ENCODE peak calls at places on chromosomes 1 and 21, in six cellular contexts. One of them, this sample, is unnamed.
A peak's percentile ranks its signal among the peaks of the same experiment; 100 is the strongest.

GRCh38 chr1:51309291-51309690 is 21.1 kb downstream of the TTC39A start:
- DNase-seq in BE2C: no peak
- DNase-seq in A549: no peak
- DNase-seq in CD8-positive, alpha-beta T cell: no peak
- DNase-seq in tibial nerve: no peak
- DNase-seq in tibial artery: no peak
- DNase-seq in this sample: no peak

GRCh38 chr1:199742547-199742946 is 285.0 kb upstream of the NR5A2 start:
- DNase-seq in CD8-positive, alpha-beta T cell: no peak
- DNase-seq in BE2C: no peak
- DNase-seq in tibial nerve: no peak
- DNase-seq in tibial artery: no peak
- DNase-seq in A549: peak; percentile 76
- DNase-seq in this sample: no peak

GRCh38 chr1:244049142-244049968 is 1.7 kb upstream of the ZBTB18 start:
- DNase-seq in tibial artery: no peak
- DNase-seq in tibial nerve: no peak
- DNase-seq in BE2C: peak; percentile 75
- DNase-seq in A549: no peak
- DNase-seq in CD8-positive, alpha-beta T cell: peak; percentile 43
- DNase-seq in this sample: peak; percentile 48

GRCh38 chr21:45299026-45299863 is 11.6 kb upstream of the POFUT2 start:
- DNase-seq in CD8-positive, alpha-beta T cell: no peak
- DNase-seq in tibial artery: peak; percentile 91
- DNase-seq in tibial nerve: peak; percentile 9
- DNase-seq in A549: no peak
- DNase-seq in BE2C: peak; percentile 59
- DNase-seq in this sample: no peak

GRCh38 chr1:66084442-66084841 is 291.7 kb downstream of the PDE4B start:
- DNase-seq in BE2C: no peak
- DNase-seq in tibial artery: no peak
- DNase-seq in A549: no peak
- DNase-seq in tibial nerve: no peak
- DNase-seq in CD8-positive, alpha-beta T cell: no peak
- DNase-seq in this sample: no peak

GRCh38 chr1:222794656-222795474 is 20.0 kb upstream of the DISP1 start:
- DNase-seq in tibial artery: no peak
- DNase-seq in tibial nerve: no peak
- DNase-seq in A549: peak; percentile 49
- DNase-seq in CD8-positive, alpha-beta T cell: no peak
- DNase-seq in BE2C: no peak
- DNase-seq in this sample: no peak

GRCh38 chr1:111852216-111852615 is 96.5 kb downstream of the DDX20 start:
- DNase-seq in CD8-positive, alpha-beta T cell: no peak
- DNase-seq in tibial artery: no peak
- DNase-seq in tibial nerve: no peak
- DNase-seq in A549: no peak
- DNase-seq in BE2C: no peak
- DNase-seq in this sample: no peak

GRCh38 chr1:111334169-111334568 is 43.5 kb downstream of the CHIA start:
- DNase-seq in tibial nerve: no peak
- DNase-seq in tibial artery: no peak
- DNase-seq in A549: peak; percentile 20
- DNase-seq in BE2C: peak; percentile 15
- DNase-seq in CD8-positive, alpha-beta T cell: peak; percentile 25
- DNase-seq in this sample: peak; percentile 34

GRCh38 chr1:230986976-230987375 is 8.1 kb downstream of the ARV1 start:
- DNase-seq in A549: peak; percentile 38
- DNase-seq in CD8-positive, alpha-beta T cell: no peak
- DNase-seq in tibial artery: no peak
- DNase-seq in tibial nerve: no peak
- DNase-seq in BE2C: no peak
- DNase-seq in this sample: no peak

GRCh38 chr21:45386728-45387371 is 18.1 kb upstream of the COL18A1 start:
- DNase-seq in tibial nerve: no peak
- DNase-seq in A549: peak; percentile 45
- DNase-seq in BE2C: peak; percentile 34
- DNase-seq in CD8-positive, alpha-beta T cell: no peak
- DNase-seq in tibial artery: peak; percentile 82
- DNase-seq in this sample: no peak

GRCh38 chr1:932776-933602 is 9.3 kb downstream of the SAMD11 start:
- DNase-seq in CD8-positive, alpha-beta T cell: no peak
- DNase-seq in tibial nerve: no peak
- DNase-seq in A549: no peak
- DNase-seq in tibial artery: no peak
- DNase-seq in BE2C: no peak
- DNase-seq in this sample: no peak

GRCh38 chr21:29078884-29079765 is 5.7 kb upstream of the CCT8 start:
- DNase-seq in BE2C: no peak
- DNase-seq in A549: no peak
- DNase-seq in tibial artery: no peak
- DNase-seq in tibial nerve: no peak
- DNase-seq in CD8-positive, alpha-beta T cell: no peak
- DNase-seq in this sample: no peak

GRCh38 chr1:69221492-69221990 is 346.2 kb upstream of the LRRC7 start:
- DNase-seq in tibial nerve: no peak
- DNase-seq in A549: no peak
- DNase-seq in BE2C: no peak
- DNase-seq in CD8-positive, alpha-beta T cell: no peak
- DNase-seq in tibial artery: no peak
- DNase-seq in this sample: no peak

GRCh38 chr1:4263699-4264098 is 363.6 kb upstream of the C1orf174 start:
- DNase-seq in tibial artery: no peak
- DNase-seq in tibial nerve: no peak
- DNase-seq in A549: no peak
- DNase-seq in BE2C: no peak
- DNase-seq in CD8-positive, alpha-beta T cell: no peak
- DNase-seq in this sample: no peak
- H3K9me3 ChIP-seq in tibial artery: no peaks in the 10 kb centered on the region
- H3K9me3 ChIP-seq in tibial nerve: no peaks in the 10 kb centered on the region
- H3K9me3 ChIP-seq in A549: no peaks in the 10 kb centered on the region
- H3K9me3 ChIP-seq in BE2C: no peaks in the 10 kb centered on the region
- H3K9me3 ChIP-seq in CD8-positive, alpha-beta T cell: no peaks in the 10 kb centered on the region
- H3K9me3 ChIP-seq in this sample: peaks cover 1% of the 10 kb centered on the region

GRCh38 chr1:227632325-227632724 is 69.0 kb downstream of the ZNF678 start:
- DNase-seq in A549: no peak
- DNase-seq in BE2C: no peak
- DNase-seq in tibial artery: no peak
- DNase-seq in CD8-positive, alpha-beta T cell: no peak
- DNase-seq in tibial nerve: no peak
- DNase-seq in this sample: no peak
- H3K9me3 ChIP-seq in A549: peaks cover 44% of the 10 kb centered on the region
- H3K9me3 ChIP-seq in BE2C: no peaks in the 10 kb centered on the region
- H3K9me3 ChIP-seq in tibial artery: peaks cover 78% of the 10 kb centered on the region
- H3K9me3 ChIP-seq in CD8-positive, alpha-beta T cell: peaks cover 28% of the 10 kb centered on the region
- H3K9me3 ChIP-seq in tibial nerve: no peaks in the 10 kb centered on the region
- H3K9me3 ChIP-seq in this sample: peaks cover 12% of the 10 kb centered on the region

GRCh38 chr1:214761030-214761429 is 158.0 kb downstream of the CENPF start:
- DNase-seq in CD8-positive, alpha-beta T cell: no peak
- DNase-seq in tibial artery: no peak
- DNase-seq in tibial nerve: no peak
- DNase-seq in A549: no peak
- DNase-seq in BE2C: no peak
- DNase-seq in this sample: no peak
- H3K9me3 ChIP-seq in CD8-positive, alpha-beta T cell: no peaks in the 10 kb centered on the region
- H3K9me3 ChIP-seq in tibial artery: peaks cover 22% of the 10 kb centered on the region
- H3K9me3 ChIP-seq in tibial nerve: no peaks in the 10 kb centered on the region
- H3K9me3 ChIP-seq in A549: peaks cover 21% of the 10 kb centered on the region
- H3K9me3 ChIP-seq in BE2C: peaks cover 4% of the 10 kb centered on the region
- H3K9me3 ChIP-seq in this sample: no peaks in the 10 kb centered on the region

GRCh38 chr1:38261574-38261973 is 215.0 kb upstream of the POU3F1 start:
- DNase-seq in tibial nerve: no peak
- DNase-seq in CD8-positive, alpha-beta T cell: no peak
- DNase-seq in BE2C: no peak
- DNase-seq in A549: no peak
- DNase-seq in tibial artery: no peak
- DNase-seq in this sample: no peak
- H3K9me3 ChIP-seq in tibial nerve: no peaks in the 10 kb centered on the region
- H3K9me3 ChIP-seq in CD8-positive, alpha-beta T cell: no peaks in the 10 kb centered on the region
- H3K9me3 ChIP-seq in BE2C: no peaks in the 10 kb centered on the region
- H3K9me3 ChIP-seq in A549: no peaks in the 10 kb centered on the region
- H3K9me3 ChIP-seq in tibial artery: peaks cover 8% of the 10 kb centered on the region
- H3K9me3 ChIP-seq in this sample: no peaks in the 10 kb centered on the region

GRCh38 chr21:10463156-10463555 is 58.2 kb upstream of the TPTE start:
- DNase-seq in A549: no peak
- DNase-seq in tibial artery: no peak
- DNase-seq in CD8-positive, alpha-beta T cell: no peak
- DNase-seq in tibial nerve: no peak
- DNase-seq in BE2C: no peak
- DNase-seq in this sample: no peak

GRCh38 chr21:10466200-10466599 is 55.2 kb upstream of the TPTE start:
- DNase-seq in tibial artery: no peak
- DNase-seq in A549: no peak
- DNase-seq in tibial nerve: no peak
- DNase-seq in BE2C: no peak
- DNase-seq in CD8-positive, alpha-beta T cell: no peak
- DNase-seq in this sample: no peak

DNA sequence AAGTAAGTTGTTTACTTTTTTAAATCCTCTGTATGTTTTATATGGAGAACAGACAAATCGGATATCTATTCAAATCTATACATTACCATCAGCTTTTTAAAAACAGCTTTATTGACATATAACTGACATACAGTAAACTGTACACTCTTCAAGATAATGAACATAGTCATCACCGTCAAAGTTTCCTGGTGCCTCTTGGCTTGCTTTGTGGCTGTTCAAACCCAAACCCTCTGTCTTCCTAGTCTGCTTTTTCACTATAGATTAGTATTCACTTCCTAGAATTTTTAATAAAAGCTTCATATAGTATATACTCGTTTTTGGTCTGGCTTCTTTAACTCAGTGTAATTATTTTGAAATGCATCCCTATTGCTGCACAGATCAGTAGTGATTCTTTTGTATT is 56.4 kb upstream of the TPTE start:
- DNase-seq in A549: no peak
- DNase-seq in tibial nerve: no peak
- DNase-seq in CD8-positive, alpha-beta T cell: no peak
- DNase-seq in tibial artery: no peak
- DNase-seq in BE2C: no peak
- DNase-seq in this sample: no peak
- H3K9me3 ChIP-seq in A549: peaks cover 2% of the 10 kb centered on the region
- H3K9me3 ChIP-seq in tibial nerve: peaks cover 4% of the 10 kb centered on the region
- H3K9me3 ChIP-seq in CD8-positive, alpha-beta T cell: no peaks in the 10 kb centered on the region
- H3K9me3 ChIP-seq in tibial artery: no peaks in the 10 kb centered on the region
- H3K9me3 ChIP-seq in BE2C: peaks cover 2% of the 10 kb centered on the region
- H3K9me3 ChIP-seq in this sample: no peaks in the 10 kb centered on the region

GRCh38 chr1:212769372-212770167 is 22.0 kb downstream of the NSL1 start:
- DNase-seq in A549: peak; percentile 8
- DNase-seq in tibial artery: no peak
- DNase-seq in CD8-positive, alpha-beta T cell: no peak
- DNase-seq in tibial nerve: no peak
- DNase-seq in BE2C: no peak
- DNase-seq in this sample: no peak
- H3K9me3 ChIP-seq in A549: peaks cover 19% of the 10 kb centered on the region
- H3K9me3 ChIP-seq in tibial artery: peaks cover 17% of the 10 kb centered on the region
- H3K9me3 ChIP-seq in CD8-positive, alpha-beta T cell: peaks cover 9% of the 10 kb centered on the region
- H3K9me3 ChIP-seq in tibial nerve: no peaks in the 10 kb centered on the region
- H3K9me3 ChIP-seq in BE2C: no peaks in the 10 kb centered on the region
- H3K9me3 ChIP-seq in this sample: no peaks in the 10 kb centered on the region

GRCh38 chr21:25097648-25098047 is 509.6 kb downstream of the MRPL39 start:
- DNase-seq in CD8-positive, alpha-beta T cell: no peak
- DNase-seq in A549: no peak
- DNase-seq in tibial artery: no peak
- DNase-seq in BE2C: no peak
- DNase-seq in tibial nerve: no peak
- DNase-seq in this sample: no peak

GRCh38 chr21:25094695-25095094 is 512.6 kb downstream of the MRPL39 start:
- DNase-seq in CD8-positive, alpha-beta T cell: no peak
- DNase-seq in tibial artery: no peak
- DNase-seq in BE2C: no peak
- DNase-seq in tibial nerve: no peak
- DNase-seq in A549: no peak
- DNase-seq in this sample: no peak

GRCh38 chr21:25092441-25093011 is 514.8 kb downstream of the MRPL39 start:
- DNase-seq in A549: no peak
- DNase-seq in tibial artery: no peak
- DNase-seq in BE2C: no peak
- DNase-seq in tibial nerve: no peak
- DNase-seq in CD8-positive, alpha-beta T cell: no peak
- DNase-seq in this sample: no peak
- H3K9me3 ChIP-seq in A549: no peaks in the 10 kb centered on the region
- H3K9me3 ChIP-seq in tibial artery: no peaks in the 10 kb centered on the region
- H3K9me3 ChIP-seq in BE2C: no peaks in the 10 kb centered on the region
- H3K9me3 ChIP-seq in tibial nerve: no peaks in the 10 kb centered on the region
- H3K9me3 ChIP-seq in CD8-positive, alpha-beta T cell: no peaks in the 10 kb centered on the region
- H3K9me3 ChIP-seq in this sample: no peaks in the 10 kb centered on the region

DNA sequence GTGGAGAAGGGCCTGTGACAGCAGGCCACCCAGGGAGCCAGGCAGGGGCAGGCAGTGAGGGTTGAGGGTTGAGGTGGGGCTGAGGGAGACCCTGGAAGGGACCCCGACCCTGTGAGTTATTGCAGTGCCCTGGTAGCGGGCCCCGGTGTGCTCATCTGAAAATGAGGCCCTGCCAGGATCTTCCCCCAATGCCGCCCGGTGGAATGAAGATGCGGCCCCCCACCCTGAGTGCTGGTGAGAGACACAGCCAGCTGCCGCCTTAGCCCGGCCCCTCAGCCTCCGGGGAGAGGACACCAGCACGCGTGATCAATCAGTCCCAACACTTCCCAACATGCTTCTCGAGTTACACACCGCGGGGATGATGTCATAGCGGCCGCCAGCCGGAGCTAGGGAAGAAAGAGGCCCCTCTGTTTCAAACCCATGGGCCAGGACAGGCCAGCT is 36.1 kb upstream of the ACTRT2 start:
- DNase-seq in tibial nerve: no peak
- DNase-seq in BE2C: no peak
- DNase-seq in A549: no peak
- DNase-seq in tibial artery: peak; percentile 51
- DNase-seq in CD8-positive, alpha-beta T cell: no peak
- DNase-seq in this sample: no peak
- H3K9me3 ChIP-seq in tibial nerve: no peaks in the 10 kb centered on the region
- H3K9me3 ChIP-seq in BE2C: no peaks in the 10 kb centered on the region
- H3K9me3 ChIP-seq in A549: no peaks in the 10 kb centered on the region
- H3K9me3 ChIP-seq in tibial artery: no peaks in the 10 kb centered on the region
- H3K9me3 ChIP-seq in CD8-positive, alpha-beta T cell: no peaks in the 10 kb centered on the region
- H3K9me3 ChIP-seq in this sample: no peaks in the 10 kb centered on the region

DNA sequence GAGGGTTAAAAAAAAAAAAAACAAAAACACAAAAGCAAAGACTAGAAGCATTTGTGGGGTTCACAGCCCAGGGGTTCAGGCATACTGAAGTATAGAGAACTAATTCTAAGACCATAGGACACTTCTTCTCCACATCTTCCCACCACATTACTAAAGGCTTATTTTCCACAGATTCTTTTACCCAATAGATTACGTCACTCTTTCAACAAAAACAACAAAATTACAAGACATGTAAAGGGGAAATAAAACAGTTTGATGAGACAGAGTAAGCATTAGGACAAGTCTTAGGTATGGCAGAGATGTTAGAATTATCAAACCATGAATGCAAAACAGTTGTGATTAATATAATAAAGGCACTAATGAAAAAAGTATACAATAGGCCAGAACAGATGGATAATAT is 2013.7 kb downstream of the MRPL39 start:
- DNase-seq in A549: no peak
- DNase-seq in CD8-positive, alpha-beta T cell: no peak
- DNase-seq in BE2C: no peak
- DNase-seq in tibial artery: no peak
- DNase-seq in tibial nerve: no peak
- DNase-seq in this sample: no peak
- H3K9me3 ChIP-seq in A549: no peaks in the 10 kb centered on the region
- H3K9me3 ChIP-seq in CD8-positive, alpha-beta T cell: no peaks in the 10 kb centered on the region
- H3K9me3 ChIP-seq in BE2C: no peaks in the 10 kb centered on the region
- H3K9me3 ChIP-seq in tibial artery: no peaks in the 10 kb centered on the region
- H3K9me3 ChIP-seq in tibial nerve: no peaks in the 10 kb centered on the region
- H3K9me3 ChIP-seq in this sample: no peaks in the 10 kb centered on the region